ENCODE peak calls at places on chromosomes 12 and 14, in four cellular contexts. L is ovary, W is mammary epithelial cell, V is fibroblast of lung. E is an unnamed sample.

GRCh38 chr14:32366256-32366655 is 37.2 kb downstream of the AKAP6 start:
- DNase-seq in W (no peak), V (peak), L (no peak), E (no peak)

GRCh38 chr14:23052671-23053070 is 4.6 kb downstream of the CDH24 start:
- DNase-seq in V (no peak), L (no peak), W (no peak), E (no peak)

GRCh38 chr14:67516679-67517078 is 16.4 kb upstream of the PLEKHH1 start:
- DNase-seq in L (no peak), V (no peak), W (no peak), E (no peak)

GRCh38 chr12:11730299-11731041 is 81.0 kb downstream of the ETV6 start:
- DNase-seq in L (no peak), W (peak), V (no peak), E (no peak)

GRCh38 chr12:60830381-60830780 is 1234.6 kb downstream of the SLC16A7 start:
- DNase-seq in L (no peak), V (no peak), W (peak), E (peak)

GRCh38 chr12:53623986-53624385 is 2.2 kb downstream of the ATF7 start:
- DNase-seq in L (no peak), V (peak), W (no peak), E (peak)

GRCh38 chr14:99995700-99996356 is 69.4 kb upstream of the EVL start:
- DNase-seq in W (peak), L (peak), V (peak), E (peak)

GRCh38 chr12:15933751-15934150 is 22.6 kb downstream of the DERA start:
- DNase-seq in W (no peak), V (peak), L (no peak), E (no peak)

GRCh38 chr14:41785696-41786095 is 179.0 kb downstream of the LRFN5 start:
- DNase-seq in L (no peak), V (no peak), W (no peak), E (peak)

GRCh38 chr12:104701756-104702155 is 245.0 kb downstream of the CHST11 start:
- DNase-seq in V (no peak), L (no peak), W (no peak), E (no peak)

GRCh38 chr12:104701301-104701700 is 244.6 kb downstream of the CHST11 start:
- DNase-seq in W (no peak), V (no peak), L (no peak), E (no peak)

GRCh38 chr12:104704224-104704623 is 247.5 kb downstream of the CHST11 start:
- DNase-seq in V (no peak), W (no peak), L (no peak), E (no peak)

GRCh38 chr12:104703372-104703771 is 246.6 kb downstream of the CHST11 start:
- DNase-seq in W (no peak), V (no peak), L (no peak), E (no peak)

DNA sequence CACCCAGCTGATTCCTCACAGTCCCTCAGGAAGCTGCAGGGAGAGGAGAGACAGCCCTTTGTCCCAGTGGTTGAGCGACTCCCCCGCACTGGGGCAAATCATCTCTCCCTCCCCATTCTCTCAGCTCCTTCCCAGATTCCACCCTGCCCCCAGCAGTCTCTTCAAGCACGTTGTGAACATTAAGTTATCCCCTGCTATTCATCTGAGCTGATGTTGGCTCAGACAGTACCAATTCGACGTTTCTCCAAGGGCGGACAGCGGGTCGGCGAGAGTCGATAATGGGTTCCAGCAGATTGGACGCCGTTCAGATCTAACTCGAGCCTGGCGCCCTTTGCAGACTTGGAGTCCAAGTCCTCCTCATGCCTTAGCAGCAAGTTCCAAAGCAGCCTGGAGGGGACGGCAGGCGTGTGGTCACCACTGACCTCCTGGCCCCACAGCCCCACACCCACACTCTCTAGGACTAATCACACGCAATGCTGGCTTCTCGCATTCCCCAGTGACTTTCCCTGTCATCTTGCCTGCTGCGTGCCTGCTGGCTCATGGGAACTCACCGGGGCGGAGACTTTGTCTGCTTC is 245.9 kb downstream of the CHST11 start:
- DNase-seq in L (no peak), W (no peak), V (no peak), E (no peak)
- TF ChIP-seq CTCF in L (no peak), W (no peak), V (no peak), E (no peak)

DNA sequence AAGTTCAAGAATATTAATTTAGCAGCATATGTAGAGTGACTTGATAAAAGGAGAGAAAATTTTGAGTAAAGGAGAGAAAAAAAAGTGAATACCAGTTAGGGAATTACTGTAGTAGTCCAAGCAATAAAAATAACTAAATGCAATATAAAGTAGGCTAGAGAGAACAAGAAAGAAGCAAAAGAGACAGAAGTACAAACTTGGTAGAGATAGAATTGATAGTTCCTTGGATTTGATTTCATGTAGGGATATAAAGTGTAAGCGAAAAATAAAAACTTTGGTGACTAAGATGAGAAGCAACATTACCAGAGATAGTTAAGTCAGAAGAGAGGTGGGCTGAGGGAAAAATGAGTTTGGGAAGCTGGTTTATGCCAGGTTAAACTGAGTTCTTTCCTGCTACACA is 252.4 kb downstream of the SEC23A start:
- DNase-seq in L (no peak), V (no peak), W (no peak), E (no peak)
- TF ChIP-seq CTCF in L (no peak), V (no peak), W (no peak), E (no peak)

GRCh38 chr14:93212432-93212831 is 5.4 kb downstream of the UBR7 start:
- DNase-seq in V (no peak), W (no peak), L (no peak), E (no peak)

GRCh38 chr14:93201155-93201704 is 5.6 kb downstream of the GON7 start:
- DNase-seq in W (no peak), L (no peak), V (no peak), E (peak)

GRCh38 chr14:93207468-93208308 is 632 bp downstream of the UBR7 start:
- DNase-seq in L (no peak), W (peak), V (peak), E (peak)

DNA sequence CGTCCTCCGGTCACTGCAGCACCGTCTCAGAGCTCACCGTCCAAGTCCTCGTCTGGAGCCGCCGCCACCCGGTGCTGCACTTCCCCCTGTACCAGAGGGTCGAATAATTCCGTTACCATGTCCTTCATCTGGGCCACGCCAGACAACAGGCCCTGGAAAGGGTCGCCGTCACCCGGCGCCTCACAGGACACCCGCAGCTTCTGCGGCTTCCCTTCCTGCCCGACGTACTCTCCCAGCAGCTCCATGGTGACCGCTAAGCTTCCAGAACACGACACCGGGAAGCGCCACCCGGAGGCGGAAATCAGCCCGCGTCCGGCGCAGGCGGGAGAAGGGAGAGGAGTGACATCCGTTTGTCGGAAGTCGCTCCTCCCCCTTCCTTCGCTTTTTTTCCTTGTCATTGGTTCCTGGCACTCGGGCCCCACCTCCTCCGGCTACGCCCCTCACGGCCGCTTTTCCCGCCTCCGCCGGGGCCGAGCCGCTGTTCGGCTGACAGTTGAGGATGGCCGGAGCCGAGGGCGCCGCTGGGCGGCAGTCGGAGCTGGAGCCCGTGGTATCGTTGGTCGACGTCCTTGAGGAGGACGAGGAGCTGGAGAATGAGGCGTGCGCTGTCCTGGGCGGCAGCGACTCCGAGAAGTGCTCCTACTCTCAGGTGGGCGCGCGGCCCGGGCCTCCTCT is at the start of the genes GON7 and UBR7:
- DNase-seq in L (peak), V (peak), W (peak), E (peak)
- TF ChIP-seq CTCF in L (peak), V (no peak), W (peak), E (no peak)

DNA sequence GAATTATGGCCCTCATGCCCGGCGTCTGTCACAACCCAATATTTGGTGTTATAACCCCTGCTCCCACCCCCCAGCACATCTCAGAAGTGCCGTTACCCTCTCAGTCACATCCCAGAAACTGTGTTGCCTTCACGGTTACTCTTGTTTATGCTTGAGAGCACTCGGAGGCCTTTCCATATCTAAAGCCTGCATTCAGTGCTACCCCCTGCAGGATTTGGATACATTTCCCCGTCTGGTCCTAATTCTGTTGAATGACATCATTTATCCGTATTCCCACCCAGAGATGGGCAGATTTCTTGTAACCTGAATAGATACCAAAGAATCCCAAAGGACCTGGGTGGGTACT is 19.1 kb upstream of the FOS start:
- DNase-seq in L (no peak), W (no peak), V (peak), E (no peak)
- TF ChIP-seq CTCF in L (peak), W (no peak), V (peak), E (no peak)

GRCh38 chr12:131761638-131762037 is 50.7 kb downstream of the SFSWAP start:
- DNase-seq in V (no peak), L (no peak), W (no peak), E (no peak)
- TF ChIP-seq CTCF in V (no peak), L (no peak), W (no peak), E (no peak)